ENCODE peak calls at places on chromosomes 3 and 15, in eight cellular contexts. One of them, this sample, is unnamed.

GRCh38 chr15:96285306-96285705 is 45.2 kb upstream of the NR2F2 start:
- DNase-seq in AG04450: peak
- DNase-seq in sigmoid colon: no peak
- DNase-seq in PC-3: no peak
- DNase-seq in mammary epithelial cell: no peak
- DNase-seq in spleen: no peak
- DNase-seq in suprapubic skin: no peak
- DNase-seq in H9: no peak
- DNase-seq in this sample: peak

GRCh38 chr3:99246010-99246654 is 344.6 kb upstream of the DCBLD2 start:
- DNase-seq in AG04450: no peak
- DNase-seq in sigmoid colon: no peak
- DNase-seq in PC-3: peak
- DNase-seq in mammary epithelial cell: peak
- DNase-seq in spleen: no peak
- DNase-seq in suprapubic skin: no peak
- DNase-seq in H9: no peak
- DNase-seq in this sample: no peak

GRCh38 chr3:124118397-124118796 is 126.5 kb upstream of the ROPN1 start:
- DNase-seq in AG04450: no peak
- DNase-seq in sigmoid colon: no peak
- DNase-seq in PC-3: peak
- DNase-seq in mammary epithelial cell: peak
- DNase-seq in spleen: no peak
- DNase-seq in suprapubic skin: no peak
- DNase-seq in H9: no peak
- DNase-seq in this sample: no peak

GRCh38 chr15:87877114-87877810 is 379.3 kb downstream of the NTRK3 start:
- DNase-seq in AG04450: peak
- DNase-seq in sigmoid colon: no peak
- DNase-seq in PC-3: no peak
- DNase-seq in mammary epithelial cell: no peak
- DNase-seq in spleen: no peak
- DNase-seq in suprapubic skin: no peak
- DNase-seq in H9: no peak
- DNase-seq in this sample: peak

GRCh38 chr3:155323063-155323666 is 29.7 kb upstream of the STRIT1 start:
- DNase-seq in AG04450: peak
- DNase-seq in sigmoid colon: no peak
- DNase-seq in PC-3: peak
- DNase-seq in mammary epithelial cell: peak
- DNase-seq in spleen: no peak
- DNase-seq in suprapubic skin: no peak
- DNase-seq in H9: peak
- DNase-seq in this sample: peak

GRCh38 chr3:184582583-184582982 is 21.0 kb downstream of the EPHB3 start:
- DNase-seq in AG04450: no peak
- DNase-seq in sigmoid colon: peak
- DNase-seq in PC-3: no peak
- DNase-seq in mammary epithelial cell: no peak
- DNase-seq in spleen: no peak
- DNase-seq in suprapubic skin: no peak
- DNase-seq in H9: peak
- DNase-seq in this sample: peak

GRCh38 chr3:149658444-149659172 is 783 bp upstream of the WWTR1 start:
- DNase-seq in AG04450: peak
- DNase-seq in sigmoid colon: peak
- DNase-seq in PC-3: peak
- DNase-seq in mammary epithelial cell: peak
- DNase-seq in spleen: peak
- DNase-seq in suprapubic skin: peak
- DNase-seq in H9: peak
- DNase-seq in this sample: peak

GRCh38 chr3:169283902-169284451 is 379.5 kb downstream of the MECOM start:
- DNase-seq in AG04450: no peak
- DNase-seq in sigmoid colon: no peak
- DNase-seq in PC-3: no peak
- DNase-seq in mammary epithelial cell: no peak
- DNase-seq in spleen: no peak
- DNase-seq in suprapubic skin: no peak
- DNase-seq in H9: no peak
- DNase-seq in this sample: no peak

GRCh38 chr3:68448510-68449383 is 483.6 kb downstream of the TAFA4 start:
- DNase-seq in AG04450: no peak
- DNase-seq in sigmoid colon: no peak
- DNase-seq in PC-3: no peak
- DNase-seq in mammary epithelial cell: no peak
- DNase-seq in spleen: no peak
- DNase-seq in suprapubic skin: no peak
- DNase-seq in H9: no peak
- DNase-seq in this sample: no peak

GRCh38 chr15:81924667-81925183 is 121.1 kb downstream of the MEX3B start:
- DNase-seq in AG04450: no peak
- DNase-seq in sigmoid colon: no peak
- DNase-seq in PC-3: no peak
- DNase-seq in mammary epithelial cell: no peak
- DNase-seq in spleen: no peak
- DNase-seq in suprapubic skin: no peak
- DNase-seq in H9: no peak
- DNase-seq in this sample: no peak

GRCh38 chr3:197327701-197328100 is 29.3 kb upstream of the DLG1 start:
- DNase-seq in AG04450: peak
- DNase-seq in sigmoid colon: no peak
- DNase-seq in PC-3: no peak
- DNase-seq in mammary epithelial cell: peak
- DNase-seq in spleen: no peak
- DNase-seq in suprapubic skin: no peak
- DNase-seq in H9: no peak
- DNase-seq in this sample: no peak

GRCh38 chr15:97009036-97009555 is 678.6 kb downstream of the NR2F2 start:
- DNase-seq in AG04450: no peak
- DNase-seq in sigmoid colon: no peak
- DNase-seq in PC-3: no peak
- DNase-seq in mammary epithelial cell: no peak
- DNase-seq in spleen: no peak
- DNase-seq in suprapubic skin: no peak
- DNase-seq in H9: no peak
- DNase-seq in this sample: no peak

GRCh38 chr3:188170461-188171459 is 16.8 kb downstream of the LPP start:
- DNase-seq in AG04450: no peak
- DNase-seq in sigmoid colon: no peak
- DNase-seq in PC-3: peak
- DNase-seq in mammary epithelial cell: peak
- DNase-seq in spleen: no peak
- DNase-seq in suprapubic skin: no peak
- DNase-seq in H9: no peak
- DNase-seq in this sample: no peak

GRCh38 chr3:156024904-156025303 is 95.5 kb upstream of the KCNAB1 start:
- DNase-seq in AG04450: no peak
- DNase-seq in sigmoid colon: no peak
- DNase-seq in PC-3: peak
- DNase-seq in mammary epithelial cell: peak
- DNase-seq in spleen: no peak
- DNase-seq in suprapubic skin: no peak
- DNase-seq in H9: no peak
- DNase-seq in this sample: no peak

GRCh38 chr3:154427685-154428291 is 2.2 kb downstream of the GPR149 start:
- DNase-seq in AG04450: no peak
- DNase-seq in sigmoid colon: no peak
- DNase-seq in PC-3: no peak
- DNase-seq in mammary epithelial cell: no peak
- DNase-seq in spleen: no peak
- DNase-seq in suprapubic skin: no peak
- DNase-seq in H9: peak
- DNase-seq in this sample: no peak

GRCh38 chr3:40196966-40197365 is 112.5 kb upstream of the EIF1B start:
- DNase-seq in AG04450: no peak
- DNase-seq in sigmoid colon: no peak
- DNase-seq in PC-3: no peak
- DNase-seq in mammary epithelial cell: no peak
- DNase-seq in spleen: no peak
- DNase-seq in suprapubic skin: no peak
- DNase-seq in H9: no peak
- DNase-seq in this sample: no peak

DNA sequence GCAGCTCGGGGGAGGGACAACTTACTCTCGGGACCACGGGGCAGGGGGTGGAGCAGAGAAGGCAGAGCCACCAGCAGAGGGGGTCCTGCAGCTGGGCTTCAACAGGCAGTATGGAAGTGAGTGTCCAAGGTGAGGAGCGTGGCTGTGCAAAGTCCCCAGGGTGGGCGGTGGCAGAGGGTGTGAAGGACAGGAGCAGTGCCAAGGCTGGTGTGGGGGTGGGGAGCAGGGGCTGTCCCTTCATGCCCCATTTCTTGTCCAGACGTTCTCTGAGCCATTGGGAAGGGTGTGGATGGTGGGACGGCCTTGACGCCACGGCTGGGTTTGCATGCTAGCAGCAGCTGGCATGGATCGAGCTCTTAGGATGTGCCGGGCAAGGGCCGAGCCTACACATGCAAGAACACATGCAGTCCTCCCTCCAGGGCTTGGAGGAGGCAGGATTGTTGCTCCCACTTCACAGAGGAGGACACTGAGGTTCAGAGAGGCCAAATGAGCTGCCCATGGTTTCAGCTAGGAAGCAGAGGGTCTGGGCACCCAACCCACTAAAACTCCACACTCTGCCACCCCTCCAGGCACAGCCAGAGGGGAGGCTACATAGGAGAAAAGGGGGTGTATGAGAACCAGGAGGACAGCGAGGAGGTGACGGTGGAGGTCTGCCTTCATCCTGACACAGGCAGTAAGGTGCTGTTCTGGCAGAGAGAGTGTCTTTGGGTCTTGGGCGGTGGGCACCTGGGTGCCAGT is 93.6 kb downstream of the TBC1D2B start:
- DNase-seq in AG04450: no peak
- DNase-seq in sigmoid colon: peak
- DNase-seq in PC-3: no peak
- DNase-seq in mammary epithelial cell: no peak
- DNase-seq in spleen: peak
- DNase-seq in suprapubic skin: peak
- DNase-seq in H9: peak
- DNase-seq in this sample: no peak
- TF ChIP-seq CTCF in AG04450: peak
- TF ChIP-seq CTCF in sigmoid colon: no peak
- TF ChIP-seq CTCF in PC-3: no peak
- TF ChIP-seq CTCF in mammary epithelial cell: no peak
- TF ChIP-seq CTCF in spleen: no peak
- TF ChIP-seq CTCF in suprapubic skin: no peak
- TF ChIP-seq CTCF in H9: peak
- TF ChIP-seq CTCF in this sample: no peak

GRCh38 chr3:127911421-127911931 is 3.6 kb upstream of the KBTBD12 start:
- DNase-seq in AG04450: no peak
- DNase-seq in sigmoid colon: no peak
- DNase-seq in PC-3: no peak
- DNase-seq in mammary epithelial cell: no peak
- DNase-seq in spleen: no peak
- DNase-seq in suprapubic skin: no peak
- DNase-seq in H9: no peak
- DNase-seq in this sample: no peak

GRCh38 chr3:127915115-127915936 is at the start of gene KBTBD12:
- DNase-seq in AG04450: no peak
- DNase-seq in sigmoid colon: peak
- DNase-seq in PC-3: no peak
- DNase-seq in mammary epithelial cell: no peak
- DNase-seq in spleen: no peak
- DNase-seq in suprapubic skin: no peak
- DNase-seq in H9: peak
- DNase-seq in this sample: peak

GRCh38 chr3:127915937-127916480 is 977 bp downstream of the KBTBD12 start:
- DNase-seq in AG04450: no peak
- DNase-seq in sigmoid colon: no peak
- DNase-seq in PC-3: no peak
- DNase-seq in mammary epithelial cell: no peak
- DNase-seq in spleen: no peak
- DNase-seq in suprapubic skin: no peak
- DNase-seq in H9: no peak
- DNase-seq in this sample: no peak

GRCh38 chr3:127909646-127910045 is 5.4 kb upstream of the KBTBD12 start:
- DNase-seq in AG04450: no peak
- DNase-seq in sigmoid colon: no peak
- DNase-seq in PC-3: no peak
- DNase-seq in mammary epithelial cell: no peak
- DNase-seq in spleen: no peak
- DNase-seq in suprapubic skin: no peak
- DNase-seq in H9: no peak
- DNase-seq in this sample: no peak

DNA sequence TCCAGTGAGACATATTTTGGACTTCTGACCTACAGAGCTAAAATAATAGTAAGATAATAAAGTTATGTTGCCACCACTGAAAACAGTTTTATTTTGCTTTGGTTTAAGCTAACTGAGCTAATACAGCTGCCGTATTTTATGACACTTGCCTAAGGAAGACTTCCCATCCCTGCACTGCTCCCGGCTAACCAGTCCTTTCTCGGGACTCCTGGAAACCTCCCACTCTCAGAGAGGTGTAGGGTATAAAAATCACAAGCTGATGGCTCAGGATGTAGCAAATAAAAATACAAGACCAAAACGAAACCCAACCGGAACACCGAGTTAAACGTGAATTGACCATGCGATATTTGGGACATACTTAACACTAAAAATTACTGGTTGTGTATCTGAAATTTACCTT is 448 bp upstream of the KBTBD12 start:
- DNase-seq in AG04450: no peak
- DNase-seq in sigmoid colon: no peak
- DNase-seq in PC-3: peak
- DNase-seq in mammary epithelial cell: no peak
- DNase-seq in spleen: no peak
- DNase-seq in suprapubic skin: no peak
- DNase-seq in H9: no peak
- DNase-seq in this sample: no peak
- H3K27ac ChIP-seq in AG04450: no peak
- H3K27ac ChIP-seq in sigmoid colon: peak
- H3K27ac ChIP-seq in PC-3: no peak
- H3K27ac ChIP-seq in mammary epithelial cell: no peak
- H3K27ac ChIP-seq in spleen: no peak
- H3K27ac ChIP-seq in suprapubic skin: no peak
- H3K27ac ChIP-seq in H9: no peak
- H3K27ac ChIP-seq in this sample: peak

DNA sequence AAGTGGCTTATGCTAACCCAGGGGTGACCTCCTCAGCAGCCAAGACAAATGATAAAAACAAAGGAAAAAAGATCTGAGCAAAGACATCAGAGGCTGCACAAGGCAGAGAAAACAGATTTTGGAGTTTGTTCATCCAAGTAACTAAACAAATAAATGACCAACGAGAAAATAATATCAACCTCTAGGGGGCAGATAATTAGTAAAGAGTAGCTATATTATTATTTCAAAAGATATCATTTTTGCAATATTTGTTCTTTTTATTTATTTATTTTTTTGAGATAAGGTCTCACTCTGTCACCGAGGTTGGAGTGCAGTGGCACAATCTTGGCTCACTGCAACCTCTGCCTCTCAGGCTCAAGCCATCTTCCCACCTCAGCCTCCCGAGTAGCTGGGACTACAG is 101.8 kb downstream of the PCCB start:
- DNase-seq in AG04450: no peak
- DNase-seq in sigmoid colon: no peak
- DNase-seq in PC-3: peak
- DNase-seq in mammary epithelial cell: no peak
- DNase-seq in spleen: no peak
- DNase-seq in suprapubic skin: no peak
- DNase-seq in H9: no peak
- DNase-seq in this sample: no peak
- TF ChIP-seq CTCF in AG04450: no peak
- TF ChIP-seq CTCF in sigmoid colon: no peak
- TF ChIP-seq CTCF in PC-3: peak
- TF ChIP-seq CTCF in mammary epithelial cell: peak
- TF ChIP-seq CTCF in spleen: no peak
- TF ChIP-seq CTCF in suprapubic skin: no peak
- TF ChIP-seq CTCF in H9: peak
- TF ChIP-seq CTCF in this sample: peak

GRCh38 chr3:192514754-192515660 is 212.3 kb downstream of the FGF12 start:
- DNase-seq in AG04450: no peak
- DNase-seq in sigmoid colon: no peak
- DNase-seq in PC-3: no peak
- DNase-seq in mammary epithelial cell: no peak
- DNase-seq in spleen: peak
- DNase-seq in suprapubic skin: no peak
- DNase-seq in H9: peak
- DNase-seq in this sample: peak
- H3K27ac ChIP-seq in AG04450: no peak
- H3K27ac ChIP-seq in sigmoid colon: no peak
- H3K27ac ChIP-seq in PC-3: no peak
- H3K27ac ChIP-seq in mammary epithelial cell: no peak
- H3K27ac ChIP-seq in spleen: no peak
- H3K27ac ChIP-seq in suprapubic skin: no peak
- H3K27ac ChIP-seq in H9: no peak
- H3K27ac ChIP-seq in this sample: peak

This sample was measured in heart right ventricle.